ENCODE peak calls at places on chromosomes 11 and 22, in five cellular contexts. R is omental fat pad, O is upper lobe of right lung, U is aorta, E is NCI-H524. Y is an unnamed sample.

GRCh38 chr11:123407124-123407995 is 22.7 kb upstream of the GRAMD1B start:
- DNase-seq in U (no peak), E (peak; percentile 40), R (no peak), O (no peak), Y (no peak)

GRCh38 chr11:12187399-12187798 is 77.0 kb downstream of the MICAL2 start:
- DNase-seq in R (no peak), O (no peak), U (no peak), E (no peak), Y (no peak)

GRCh38 chr11:74909363-74909762 is 39.5 kb downstream of the XRRA1 start:
- DNase-seq in E (no peak), O (no peak), R (no peak), U (no peak), Y (no peak)

GRCh38 chr22:45227645-45228400 is 12.9 kb downstream of the KIAA0930 start:
- DNase-seq in O (no peak), R (no peak), U (peak; percentile 82), E (no peak), Y (no peak)

GRCh38 chr11:92123540-92123939 is 101.1 kb upstream of the FAT3 start:
- DNase-seq in E (no peak), R (no peak), O (no peak), U (no peak), Y (no peak)

GRCh38 chr22:35728639-35729308 is 11.1 kb downstream of the APOL5 start:
- DNase-seq in R (no peak), U (no peak), O (no peak), E (peak; percentile 46), Y (no peak)

GRCh38 chr11:120536091-120536796 is 24.7 kb downstream of the GRIK4 start:
- DNase-seq in U (no peak), R (no peak), O (no peak), E (no peak), Y (no peak)

GRCh38 chr11:12687216-12687623 is 13.0 kb downstream of the TEAD1 start:
- DNase-seq in U (no peak), O (no peak), R (no peak), E (no peak), Y (no peak)

GRCh38 chr11:107561688-107562087 is 3.8 kb downstream of the ALKBH8 start:
- DNase-seq in R (no peak), U (no peak), E (no peak), O (no peak), Y (no peak)

GRCh38 chr11:14358729-14359439 is at the start of gene RRAS2:
- DNase-seq in E (peak; percentile 21), R (no peak), U (peak; percentile 92), O (peak; percentile 88), Y (peak; percentile 70)

GRCh38 chr11:42315267-42315666 is 855.8 kb upstream of the LRRC4C start:
- DNase-seq in E (no peak), U (no peak), O (no peak), R (no peak), Y (no peak)

GRCh38 chr22:38948181-38948940 is 9.0 kb upstream of the APOBEC3A start:
- DNase-seq in R (no peak), E (no peak), O (no peak), U (no peak), Y (no peak)

GRCh38 chr11:11441516-11441915 is 88.5 kb upstream of the CSNK2A3 start:
- DNase-seq in U (no peak), O (no peak), R (no peak), E (no peak), Y (no peak)

GRCh38 chr22:49519117-49519737 is 308.4 kb downstream of the BRD1 start:
- DNase-seq in E (no peak), O (no peak), R (no peak), U (no peak), Y (peak; percentile 6)

GRCh38 chr11:72228229-72228843 is 3.8 kb downstream of the INPPL1 start:
- DNase-seq in O (peak; percentile 57), E (no peak), R (no peak), U (peak; percentile 76), Y (peak; percentile 12)

GRCh38 chr11:114705280-114706024 is 27.1 kb downstream of the NXPE2 start:
- DNase-seq in O (no peak), U (no peak), R (no peak), E (no peak), Y (peak; percentile 21)

GRCh38 chr22:50521710-50522109 is 3.7 kb downstream of the SCO2 start:
- DNase-seq in O (no peak), E (no peak), R (no peak), U (no peak), Y (no peak)

GRCh38 chr11:45658292-45658991 is 7.0 kb downstream of the CHST1 start:
- DNase-seq in O (peak; percentile 73), R (no peak), U (peak; percentile 91), E (no peak), Y (peak; percentile 51)

GRCh38 chr11:26556582-26556981 is 15.5 kb downstream of the MUC15 start:
- DNase-seq in O (no peak), E (no peak), R (no peak), U (no peak), Y (no peak)

GRCh38 chr11:120337896-120338840 is 2.0 kb downstream of the ARHGEF12 start:
- DNase-seq in E (no peak), U (no peak), O (no peak), R (no peak), Y (no peak)

GRCh38 chr22:23058063-23058462 is 12.3 kb upstream of the GNAZ start:
- DNase-seq in R (no peak), O (peak; percentile 12), E (no peak), U (peak; percentile 10), Y (peak; percentile 1)

GRCh38 chr11:45453721-45454120 is 167.6 kb upstream of the SYT13 start:
- DNase-seq in E (no peak), U (no peak), O (no peak), R (no peak), Y (no peak)

GRCh38 chr11:17020831-17021230 is 6.6 kb upstream of the PLEKHA7 start:
- DNase-seq in E (no peak), R (no peak), U (no peak), O (no peak), Y (no peak)

GRCh38 chr11:10309163-10310093 is 4.6 kb downstream of the ADM start:
- DNase-seq in O (peak; percentile 90), U (peak; percentile 87), R (no peak), E (no peak), Y (peak; percentile 88)

GRCh38 chr11:84419576-84419975 is 1133.4 kb upstream of the CCDC90B start:
- DNase-seq in R (no peak), O (no peak), U (no peak), E (peak; percentile 80), Y (no peak)

GRCh38 chr11:61893981-61894380 is 2.6 kb upstream of the FADS3 start:
- DNase-seq in U (no peak), E (no peak), O (no peak), R (no peak), Y (no peak)

GRCh38 chr22:20085651-20086050 is 5.6 kb downstream of the DGCR8 start:
- DNase-seq in R (no peak), E (no peak), U (peak; percentile 65), O (no peak), Y (no peak)

GRCh38 chr11:64849600-64850356 is 5.3 kb upstream of the CDC42BPG start:
- DNase-seq in R (no peak), E (peak; percentile 37), U (no peak), O (no peak), Y (no peak)

GRCh38 chr11:34732831-34733230 is 111.9 kb downstream of the EHF start:
- DNase-seq in E (no peak), R (no peak), O (no peak), U (no peak), Y (no peak)

GRCh38 chr11:111845256-111846028 is 25.9 kb downstream of the ALG9 start:
- DNase-seq in R (no peak), O (no peak), U (no peak), E (no peak), Y (no peak)

GRCh38 chr22:17423616-17424015 is 54.4 kb downstream of the CECR2 start:
- DNase-seq in O (no peak), R (no peak), U (no peak), E (no peak), Y (no peak)

GRCh38 chr11:67024410-67024809 is 1.5 kb downstream of the SYT12 start:
- DNase-seq in U (no peak), R (no peak), E (no peak), O (no peak), Y (no peak)

GRCh38 chr11:100098560-100098959 is 588.5 kb upstream of the ARHGAP42 start:
- DNase-seq in R (no peak), U (no peak), E (no peak), O (no peak), Y (no peak)

GRCh38 chr11:96486890-96487633 is 97.2 kb downstream of the JRKL start:
- DNase-seq in U (no peak), O (peak; percentile 71), R (no peak), E (no peak), Y (no peak)

GRCh38 chr22:31577711-31578110 is 81.4 kb downstream of the SFI1 start:
- DNase-seq in R (no peak), U (no peak), E (peak; percentile 84), O (no peak), Y (no peak)